ENCODE peak calls at places on chromosomes 12 and 14, in seven cellular contexts. One of them, this sample, is unnamed.
A peak's percentile ranks its signal among the peaks of the same experiment; 100 is the strongest.

GRCh38 chr14:99055816-99056215 is 216.2 kb downstream of the BCL11B start:
- DNase-seq in Caco-2: no peak
- DNase-seq in GM13977: no peak
- DNase-seq in A549: no peak
- DNase-seq in AG09309: no peak
- DNase-seq in endodermal cell: no peak
- DNase-seq in WTC11: no peak
- DNase-seq in this sample: no peak

GRCh38 chr12:45208604-45209487 is 7.0 kb upstream of the ANO6 start:
- DNase-seq in Caco-2: no peak
- DNase-seq in GM13977: no peak
- DNase-seq in A549: peak; percentile 61
- DNase-seq in AG09309: no peak
- DNase-seq in endodermal cell: no peak
- DNase-seq in WTC11: no peak
- DNase-seq in this sample: no peak

GRCh38 chr12:117277875-117278274 is 83.6 kb downstream of the NOS1 start:
- DNase-seq in Caco-2: no peak
- DNase-seq in GM13977: no peak
- DNase-seq in A549: no peak
- DNase-seq in AG09309: no peak
- DNase-seq in endodermal cell: peak; percentile 76
- DNase-seq in WTC11: peak; percentile 47
- DNase-seq in this sample: no peak

GRCh38 chr14:31208546-31209424 is 1.2 kb upstream of the HECTD1 start:
- DNase-seq in Caco-2: no peak
- DNase-seq in GM13977: no peak
- DNase-seq in A549: no peak
- DNase-seq in AG09309: no peak
- DNase-seq in endodermal cell: peak; percentile 46
- DNase-seq in WTC11: no peak
- DNase-seq in this sample: no peak

GRCh38 chr12:131217024-131217586 is 263.4 kb downstream of the ADGRD1 start:
- DNase-seq in Caco-2: peak; percentile 10
- DNase-seq in GM13977: no peak
- DNase-seq in A549: no peak
- DNase-seq in AG09309: no peak
- DNase-seq in endodermal cell: peak; percentile 73
- DNase-seq in WTC11: no peak
- DNase-seq in this sample: no peak

GRCh38 chr14:100662850-100663527 is 63.7 kb upstream of the DLK1 start:
- DNase-seq in Caco-2: no peak
- DNase-seq in GM13977: peak; percentile 81
- DNase-seq in A549: peak; percentile 75
- DNase-seq in AG09309: no peak
- DNase-seq in endodermal cell: peak; percentile 89
- DNase-seq in WTC11: peak; percentile 76
- DNase-seq in this sample: peak; percentile 81

GRCh38 chr12:69649529-69649928 is 38.8 kb upstream of the LRRC10 start:
- DNase-seq in Caco-2: no peak
- DNase-seq in GM13977: no peak
- DNase-seq in A549: peak; percentile 13
- DNase-seq in AG09309: no peak
- DNase-seq in endodermal cell: no peak
- DNase-seq in WTC11: no peak
- DNase-seq in this sample: no peak

GRCh38 chr14:102545461-102546265 is 36.1 kb upstream of the ANKRD9 start:
- DNase-seq in Caco-2: no peak
- DNase-seq in GM13977: no peak
- DNase-seq in A549: no peak
- DNase-seq in AG09309: peak; percentile 33
- DNase-seq in endodermal cell: peak; percentile 86
- DNase-seq in WTC11: peak; percentile 51
- DNase-seq in this sample: no peak

GRCh38 chr14:55556929-55557623 is 22.9 kb upstream of the KTN1 start:
- DNase-seq in Caco-2: no peak
- DNase-seq in GM13977: no peak
- DNase-seq in A549: peak; percentile 64
- DNase-seq in AG09309: peak; percentile 79
- DNase-seq in endodermal cell: no peak
- DNase-seq in WTC11: no peak
- DNase-seq in this sample: no peak

GRCh38 chr12:9064201-9064814 is 51.4 kb downstream of the A2M start:
- DNase-seq in Caco-2: peak; percentile 80
- DNase-seq in GM13977: peak; percentile 79
- DNase-seq in A549: peak; percentile 75
- DNase-seq in AG09309: peak; percentile 5
- DNase-seq in endodermal cell: peak; percentile 92
- DNase-seq in WTC11: peak; percentile 70
- DNase-seq in this sample: peak; percentile 80

GRCh38 chr14:58572092-58572853 is 65.5 kb upstream of the DACT1 start:
- DNase-seq in Caco-2: no peak
- DNase-seq in GM13977: no peak
- DNase-seq in A549: peak; percentile 13
- DNase-seq in AG09309: no peak
- DNase-seq in endodermal cell: no peak
- DNase-seq in WTC11: no peak
- DNase-seq in this sample: no peak

GRCh38 chr14:53016491-53016890 is 65.6 kb upstream of the FERMT2 start:
- DNase-seq in Caco-2: no peak
- DNase-seq in GM13977: no peak
- DNase-seq in A549: no peak
- DNase-seq in AG09309: no peak
- DNase-seq in endodermal cell: no peak
- DNase-seq in WTC11: no peak
- DNase-seq in this sample: no peak

GRCh38 chr14:70011098-70011497 is 131.9 kb downstream of the SMOC1 start:
- DNase-seq in Caco-2: no peak
- DNase-seq in GM13977: no peak
- DNase-seq in A549: no peak
- DNase-seq in AG09309: no peak
- DNase-seq in endodermal cell: no peak
- DNase-seq in WTC11: no peak
- DNase-seq in this sample: no peak

GRCh38 chr14:70014696-70015095 is 135.5 kb downstream of the SMOC1 start:
- DNase-seq in Caco-2: no peak
- DNase-seq in GM13977: no peak
- DNase-seq in A549: no peak
- DNase-seq in AG09309: no peak
- DNase-seq in endodermal cell: no peak
- DNase-seq in WTC11: no peak
- DNase-seq in this sample: no peak

GRCh38 chr14:70009961-70010360 is 130.7 kb downstream of the SMOC1 start:
- DNase-seq in Caco-2: no peak
- DNase-seq in GM13977: no peak
- DNase-seq in A549: no peak
- DNase-seq in AG09309: no peak
- DNase-seq in endodermal cell: no peak
- DNase-seq in WTC11: no peak
- DNase-seq in this sample: no peak

GRCh38 chr14:70011708-70012107 is 132.5 kb downstream of the SMOC1 start:
- DNase-seq in Caco-2: no peak
- DNase-seq in GM13977: no peak
- DNase-seq in A549: no peak
- DNase-seq in AG09309: no peak
- DNase-seq in endodermal cell: no peak
- DNase-seq in WTC11: no peak
- DNase-seq in this sample: no peak

DNA sequence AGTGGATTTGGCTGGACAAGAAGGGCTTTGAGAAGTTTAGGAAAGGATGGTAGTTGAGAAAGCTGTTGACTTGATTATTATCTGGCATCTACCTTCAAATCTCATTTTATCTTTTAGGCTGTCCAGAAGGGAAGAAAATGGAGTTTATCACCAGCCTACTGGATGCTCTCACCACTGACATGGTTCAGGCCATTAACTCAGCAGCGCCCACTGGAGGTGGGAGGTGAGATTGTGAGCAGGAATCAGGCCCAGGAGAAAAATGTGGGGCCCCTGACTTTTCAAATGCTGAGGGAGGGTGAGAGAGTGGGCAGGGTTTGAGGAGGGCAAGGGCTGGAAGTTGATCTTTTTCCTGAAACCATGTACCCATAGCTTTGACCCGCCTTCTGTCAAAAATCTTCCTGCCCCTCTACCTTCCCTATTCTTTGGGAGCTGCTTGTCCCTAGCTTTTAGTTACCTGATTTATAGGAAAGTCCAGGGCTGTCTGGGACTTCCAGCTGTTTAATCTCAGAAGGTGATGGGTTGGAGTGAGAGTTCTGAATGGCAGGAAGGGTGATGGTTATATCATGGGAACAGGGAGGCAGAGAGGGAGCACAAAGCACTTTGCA is 134.2 kb downstream of the SMOC1 start:
- DNase-seq in Caco-2: no peak
- DNase-seq in GM13977: peak; percentile 47
- DNase-seq in A549: peak; percentile 41
- DNase-seq in AG09309: no peak
- DNase-seq in endodermal cell: peak; percentile 93
- DNase-seq in WTC11: peak; percentile 83
- DNase-seq in this sample: peak; percentile 66
- TF ChIP-seq CTCF in Caco-2: peak; percentile 71
- TF ChIP-seq CTCF in GM13977: peak; percentile 76
- TF ChIP-seq CTCF in A549: peak; percentile 45
- TF ChIP-seq CTCF in AG09309: peak; percentile 53
- TF ChIP-seq CTCF in endodermal cell: peak; percentile 92
- TF ChIP-seq CTCF in WTC11: peak; percentile 81
- TF ChIP-seq CTCF in this sample: peak; percentile 61

GRCh38 chr14:75238728-75239455 is 39.7 kb upstream of the FOS start:
- DNase-seq in Caco-2: no peak
- DNase-seq in GM13977: no peak
- DNase-seq in A549: peak; percentile 17
- DNase-seq in AG09309: no peak
- DNase-seq in endodermal cell: no peak
- DNase-seq in WTC11: no peak
- DNase-seq in this sample: no peak
- TF ChIP-seq CTCF in Caco-2: no peak
- TF ChIP-seq CTCF in GM13977: no peak
- TF ChIP-seq CTCF in A549: no peak
- TF ChIP-seq CTCF in AG09309: no peak
- TF ChIP-seq CTCF in endodermal cell: no peak
- TF ChIP-seq CTCF in WTC11: no peak
- TF ChIP-seq CTCF in this sample: no peak

DNA sequence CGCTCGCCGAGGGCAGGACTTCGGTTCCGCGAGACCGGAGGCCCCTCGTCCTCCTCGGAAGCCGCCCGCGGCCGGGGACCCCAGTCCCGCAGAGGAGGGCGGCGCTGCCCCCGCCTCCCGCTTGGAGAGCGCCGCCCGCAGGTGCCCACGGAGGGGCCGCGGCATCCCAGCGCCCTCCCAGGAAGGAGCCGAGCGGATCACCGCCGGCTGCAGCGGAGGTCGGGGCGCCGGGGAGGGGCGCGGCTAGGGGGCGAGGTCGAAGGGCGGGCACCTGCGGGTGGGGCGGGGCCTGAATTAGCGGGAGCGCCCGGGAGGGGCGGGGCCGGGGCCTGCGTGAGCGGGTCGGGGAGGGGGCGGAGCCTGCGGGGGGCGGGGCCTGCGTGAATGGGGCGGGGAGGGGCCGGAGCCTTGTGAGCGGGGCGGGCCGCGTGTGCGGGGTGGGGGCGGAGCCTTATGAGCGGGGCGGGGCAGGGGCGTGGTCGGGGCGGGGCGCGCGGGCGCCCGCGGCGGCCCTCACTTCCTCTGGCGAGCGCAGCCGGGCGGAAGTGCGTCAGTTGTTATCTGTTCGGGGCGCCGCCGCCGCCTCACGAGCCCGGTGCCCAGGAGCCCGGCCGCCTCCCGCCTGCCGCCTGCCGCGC is at the start of gene FBRSL1:
- DNase-seq in Caco-2: peak; percentile 88
- DNase-seq in GM13977: peak; percentile 100
- DNase-seq in A549: peak; percentile 88
- DNase-seq in AG09309: peak; percentile 27
- DNase-seq in endodermal cell: peak; percentile 99
- DNase-seq in WTC11: peak; percentile 92
- DNase-seq in this sample: peak; percentile 100
- TF ChIP-seq CTCF in Caco-2: no peak
- TF ChIP-seq CTCF in GM13977: no peak
- TF ChIP-seq CTCF in A549: peak; percentile 14
- TF ChIP-seq CTCF in AG09309: no peak
- TF ChIP-seq CTCF in endodermal cell: no peak
- TF ChIP-seq CTCF in WTC11: no peak
- TF ChIP-seq CTCF in this sample: no peak

GRCh38 chr12:51025182-51025747 is 919 bp downstream of the SLC11A2 start:
- DNase-seq in Caco-2: no peak
- DNase-seq in GM13977: no peak
- DNase-seq in A549: no peak
- DNase-seq in AG09309: no peak
- DNase-seq in endodermal cell: no peak
- DNase-seq in WTC11: no peak
- DNase-seq in this sample: no peak

GRCh38 chr12:51023625-51024395 is 2.4 kb downstream of the SLC11A2 start:
- DNase-seq in Caco-2: no peak
- DNase-seq in GM13977: no peak
- DNase-seq in A549: no peak
- DNase-seq in AG09309: no peak
- DNase-seq in endodermal cell: no peak
- DNase-seq in WTC11: no peak
- DNase-seq in this sample: no peak

GRCh38 chr12:51027342-51027835 is 1.2 kb upstream of the SLC11A2 start:
- DNase-seq in Caco-2: no peak
- DNase-seq in GM13977: no peak
- DNase-seq in A549: no peak
- DNase-seq in AG09309: no peak
- DNase-seq in endodermal cell: peak; percentile 58
- DNase-seq in WTC11: no peak
- DNase-seq in this sample: no peak

GRCh38 chr12:51028126-51028810 is 2.1 kb upstream of the SLC11A2 start:
- DNase-seq in Caco-2: peak; percentile 84
- DNase-seq in GM13977: no peak
- DNase-seq in A549: peak; percentile 85
- DNase-seq in AG09309: no peak
- DNase-seq in endodermal cell: peak; percentile 84
- DNase-seq in WTC11: no peak
- DNase-seq in this sample: no peak

DNA sequence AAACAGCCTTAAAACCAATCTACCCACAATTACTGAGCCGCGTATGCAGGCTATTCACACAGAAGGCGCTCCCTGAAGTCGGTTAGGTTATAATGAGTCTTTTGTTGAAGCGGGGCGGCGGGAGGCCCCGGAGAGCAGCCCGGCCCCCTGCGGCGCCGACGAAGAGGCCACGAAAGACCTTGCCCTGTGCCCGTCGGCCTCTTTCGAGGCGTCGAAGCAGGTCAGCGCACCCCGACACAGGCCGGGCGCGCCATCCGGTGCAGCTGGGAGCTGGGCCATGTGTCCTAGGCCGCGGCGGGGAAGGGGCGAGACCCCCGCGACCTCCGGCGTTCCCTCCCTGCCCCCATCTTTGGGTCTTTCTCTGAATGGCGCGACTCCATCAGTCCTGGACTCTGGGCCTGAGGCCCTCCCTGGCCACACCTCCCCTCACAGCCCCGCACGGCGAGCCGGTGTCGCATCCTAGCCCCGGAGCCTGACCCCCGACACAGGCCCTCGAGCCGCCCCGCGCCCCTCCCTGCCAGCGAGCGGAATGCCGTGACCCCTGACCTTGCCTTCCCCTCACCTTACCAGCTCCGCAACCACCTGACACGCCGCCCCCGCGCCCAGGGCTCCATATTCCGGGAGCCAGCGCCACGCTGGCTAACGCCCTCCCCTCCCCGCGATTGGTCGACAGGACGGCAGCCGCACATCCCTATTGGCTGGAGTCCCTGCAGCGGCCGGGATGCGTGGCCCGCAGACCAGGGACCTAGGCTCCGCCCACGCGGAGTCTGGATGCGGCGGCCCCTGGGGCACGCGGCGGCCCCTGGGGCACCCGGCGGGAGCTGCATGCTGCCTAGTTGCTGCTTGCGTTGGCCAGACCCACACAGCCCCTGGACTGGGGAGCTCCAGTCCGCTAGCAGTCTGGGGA is at the start of gene SLC11A2:
- DNase-seq in Caco-2: peak; percentile 98
- DNase-seq in GM13977: peak; percentile 96
- DNase-seq in A549: peak; percentile 96
- DNase-seq in AG09309: peak; percentile 62
- DNase-seq in endodermal cell: peak; percentile 100
- DNase-seq in WTC11: peak; percentile 97
- DNase-seq in this sample: peak; percentile 98
- TF ChIP-seq CTCF in Caco-2: no peak
- TF ChIP-seq CTCF in GM13977: no peak
- TF ChIP-seq CTCF in A549: no peak
- TF ChIP-seq CTCF in AG09309: no peak
- TF ChIP-seq CTCF in endodermal cell: peak; percentile 33
- TF ChIP-seq CTCF in WTC11: no peak
- TF ChIP-seq CTCF in this sample: peak; percentile 1

This sample was measured in GM13976.